ENCODE peak calls at places on chromosomes 3 and 15, in six cellular contexts. L is A549, R is fibroblast of mammary gland, Y is IMR-90, F is endodermal cell, W is gastrocnemius medialis. N is an unnamed sample.

GRCh38 chr3:56118968-56119367 is 349.3 kb downstream of the ERC2 start:
- DNase-seq in L (no peak), R (no peak), Y (no peak), F (no peak), W (no peak), N (peak)

GRCh38 chr3:87088366-87088983 is 97.5 kb upstream of the VGLL3 start:
- DNase-seq in L (no peak), R (no peak), Y (no peak), F (no peak), W (no peak), N (no peak)

GRCh38 chr3:170055209-170055608 is 17.4 kb downstream of the GPR160 start:
- DNase-seq in L (no peak), R (peak), Y (peak), F (no peak), W (no peak), N (no peak)

GRCh38 chr3:157190242-157190876 is 30.4 kb upstream of the CCNL1 start:
- DNase-seq in L (no peak), R (peak), Y (no peak), F (no peak), W (no peak), N (no peak)

GRCh38 chr15:63401714-63402497 is 20.3 kb upstream of the CA12 start:
- DNase-seq in L (no peak), R (no peak), Y (no peak), F (no peak), W (no peak), N (no peak)

GRCh38 chr3:48428088-48428862 is 1.6 kb downstream of the PLXNB1 start:
- DNase-seq in L (peak), R (no peak), Y (no peak), F (peak), W (no peak), N (no peak)

GRCh38 chr3:52218454-52218853 is 7.0 kb downstream of the TLR9 start:
- DNase-seq in L (no peak), R (no peak), Y (no peak), F (no peak), W (no peak), N (no peak)

GRCh38 chr3:14352002-14352627 is 50.3 kb upstream of the SLC6A6 start:
- DNase-seq in L (peak), R (peak), Y (peak), F (peak), W (no peak), N (no peak)

GRCh38 chr3:140521751-140522445 is 156.0 kb upstream of the TRIM42 start:
- DNase-seq in L (no peak), R (no peak), Y (no peak), F (peak), W (no peak), N (no peak)

GRCh38 chr15:78524230-78524629 is 16.0 kb upstream of the PSMA4 start:
- DNase-seq in L (no peak), R (no peak), Y (no peak), F (no peak), W (no peak), N (no peak)

GRCh38 chr15:43483306-43484128 is 9.4 kb downstream of the TP53BP1 start:
- DNase-seq in L (peak), R (peak), Y (no peak), F (no peak), W (no peak), N (peak)

GRCh38 chr3:13123765-13124164 is 50.5 kb upstream of the IQSEC1 start:
- DNase-seq in L (no peak), R (no peak), Y (no peak), F (peak), W (no peak), N (no peak)

GRCh38 chr3:58152225-58153015 is 58.4 kb downstream of the DNASE1L3 start:
- DNase-seq in L (no peak), R (no peak), Y (no peak), F (no peak), W (no peak), N (no peak)

GRCh38 chr15:75328493-75329314 is 7.2 kb upstream of the COMMD4 start:
- DNase-seq in L (no peak), R (no peak), Y (no peak), F (no peak), W (no peak), N (no peak)
- TF ChIP-seq CTCF in L (no peak), R (no peak), Y (no peak), F (peak), W (no peak), N (no peak)

DNA sequence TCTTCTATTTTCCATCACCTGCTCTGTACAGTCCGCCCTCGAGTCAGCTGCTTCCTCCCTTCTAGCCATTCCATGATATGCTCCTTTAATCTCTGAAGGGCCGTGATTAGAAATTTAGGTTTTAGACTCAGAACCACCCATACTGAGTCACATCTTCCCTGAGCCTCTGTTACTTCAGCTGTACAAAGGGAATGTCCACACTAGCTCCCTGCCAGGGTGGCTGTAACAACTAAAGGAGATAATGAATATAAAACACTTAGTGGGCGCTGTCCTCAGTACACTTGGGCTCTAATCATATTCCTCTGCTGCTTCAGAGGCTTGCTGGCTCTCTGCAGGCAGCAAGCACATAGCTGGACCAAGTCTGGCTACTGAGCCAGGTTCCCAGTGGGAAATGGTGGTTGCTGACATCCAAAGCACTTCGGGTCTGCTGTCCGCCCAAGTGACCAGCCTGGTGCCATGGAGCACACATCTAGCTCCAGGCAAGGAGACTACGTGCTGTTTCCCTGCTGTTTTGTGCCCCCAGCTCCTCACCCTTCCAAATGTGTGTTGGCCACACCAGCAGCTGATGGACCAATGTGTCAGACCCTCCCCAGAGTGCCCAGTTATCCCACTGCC is 901 bp upstream of the CHST14 start:
- DNase-seq in L (no peak), R (no peak), Y (peak), F (no peak), W (no peak), N (no peak)
- H3K4me3 ChIP-seq in L (peak), R (peak), Y (no peak), F (peak), W (peak), N (peak)

GRCh38 chr3:851098-851790 is 241.6 kb upstream of the CNTN6 start:
- DNase-seq in L (no peak), R (no peak), Y (no peak), F (peak), W (no peak), N (peak)
- TF ChIP-seq CTCF in L (no peak), R (no peak), Y (no peak), F (peak), W (no peak), N (no peak)

DNA sequence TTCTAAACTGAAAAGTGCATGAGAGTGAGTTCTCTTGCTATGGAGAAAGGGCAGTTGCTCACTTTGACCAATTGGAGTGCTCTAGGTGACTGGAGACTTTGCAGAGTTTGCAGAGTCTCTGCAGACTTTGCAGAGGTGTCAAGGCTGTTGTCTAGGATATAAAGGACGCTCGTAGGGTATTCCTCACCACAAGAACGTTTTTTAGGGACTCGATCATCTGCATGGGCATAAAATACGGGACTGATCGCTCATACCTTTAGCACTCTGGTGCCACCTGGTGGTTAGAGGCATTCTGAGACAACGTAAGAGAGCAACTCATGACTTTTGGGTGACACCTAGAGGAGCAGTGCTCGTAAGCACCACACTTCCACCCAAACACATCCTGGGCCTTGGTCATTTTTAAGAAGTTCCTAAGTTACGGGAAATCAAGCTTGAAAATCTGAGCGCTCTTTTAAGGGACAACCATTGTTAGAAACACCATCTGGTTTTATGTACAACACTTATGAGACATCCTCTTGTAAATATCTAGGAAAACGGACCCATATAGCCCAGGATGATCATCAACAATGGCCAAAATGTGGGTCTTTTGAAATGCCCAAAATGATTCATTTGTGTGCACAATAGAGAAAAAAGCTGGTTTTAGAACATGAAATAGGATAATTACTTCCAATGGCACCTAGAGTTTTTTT is 51.6 kb upstream of the XCR1 start:
- DNase-seq in L (peak), R (peak), Y (peak), F (peak), W (peak), N (peak)
- H3K4me3 ChIP-seq in L (no peak), R (no peak), Y (no peak), F (no peak), W (peak), N (no peak)

GRCh38 chr3:166902374-166902773 is 477.7 kb downstream of the ZBBX start:
- DNase-seq in L (no peak), R (peak), Y (no peak), F (no peak), W (no peak), N (no peak)
- TF ChIP-seq CTCF in L (no peak), R (peak), Y (peak), F (no peak), W (no peak), N (no peak)

GRCh38 chr3:149276621-149277020 is 55.0 kb upstream of the CP start:
- DNase-seq in L (no peak), R (no peak), Y (no peak), F (no peak), W (no peak), N (no peak)

GRCh38 chr3:149278911-149279310 is 54.5 kb downstream of the TM4SF18 start:
- DNase-seq in L (no peak), R (no peak), Y (no peak), F (no peak), W (no peak), N (no peak)

GRCh38 chr3:149274220-149274619 is 52.6 kb upstream of the CP start:
- DNase-seq in L (no peak), R (no peak), Y (no peak), F (no peak), W (no peak), N (no peak)

GRCh38 chr3:149280950-149281349 is 52.5 kb downstream of the TM4SF18 start:
- DNase-seq in L (no peak), R (no peak), Y (no peak), F (no peak), W (no peak), N (no peak)

GRCh38 chr3:149277338-149277813 is 55.7 kb upstream of the CP start:
- DNase-seq in L (peak), R (peak), Y (peak), F (no peak), W (no peak), N (peak)
- H3K4me3 ChIP-seq in L (no peak), R (no peak), Y (no peak), F (no peak), W (no peak), N (no peak)

GRCh38 chr3:124483915-124484470 is 246.3 kb upstream of the UMPS start:
- DNase-seq in L (no peak), R (peak), Y (peak), F (no peak), W (no peak), N (peak)

GRCh38 chr3:124491098-124491497 is 239.2 kb upstream of the UMPS start:
- DNase-seq in L (no peak), R (no peak), Y (no peak), F (no peak), W (no peak), N (no peak)

GRCh38 chr3:124489506-124489905 is 240.7 kb upstream of the UMPS start:
- DNase-seq in L (no peak), R (no peak), Y (no peak), F (no peak), W (no peak), N (no peak)

GRCh38 chr3:124491875-124492274 is 238.4 kb upstream of the UMPS start:
- DNase-seq in L (no peak), R (no peak), Y (no peak), F (no peak), W (no peak), N (no peak)

DNA sequence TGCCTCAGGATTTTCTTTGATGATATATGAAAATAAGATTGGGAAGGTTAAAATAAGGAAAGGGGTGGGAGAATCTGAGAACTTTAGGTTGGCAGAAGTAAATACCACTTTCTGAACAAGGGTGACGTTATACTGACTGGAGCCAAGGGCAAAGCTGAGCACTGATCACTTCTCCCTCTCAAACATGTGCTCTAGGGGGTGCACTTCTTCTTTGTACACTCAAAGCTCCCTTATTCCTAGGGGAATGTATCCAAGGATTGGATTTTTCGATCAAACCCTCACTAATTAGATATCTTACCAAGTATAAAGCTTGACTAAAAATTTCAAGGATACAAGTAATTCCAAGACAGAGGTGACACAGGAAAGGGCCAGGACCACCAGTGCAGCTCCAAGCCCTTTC is 243.9 kb upstream of the UMPS start:
- DNase-seq in L (peak), R (peak), Y (no peak), F (no peak), W (no peak), N (no peak)
- TF ChIP-seq CTCF in L (no peak), R (peak), Y (peak), F (peak), W (no peak), N (no peak)

DNA sequence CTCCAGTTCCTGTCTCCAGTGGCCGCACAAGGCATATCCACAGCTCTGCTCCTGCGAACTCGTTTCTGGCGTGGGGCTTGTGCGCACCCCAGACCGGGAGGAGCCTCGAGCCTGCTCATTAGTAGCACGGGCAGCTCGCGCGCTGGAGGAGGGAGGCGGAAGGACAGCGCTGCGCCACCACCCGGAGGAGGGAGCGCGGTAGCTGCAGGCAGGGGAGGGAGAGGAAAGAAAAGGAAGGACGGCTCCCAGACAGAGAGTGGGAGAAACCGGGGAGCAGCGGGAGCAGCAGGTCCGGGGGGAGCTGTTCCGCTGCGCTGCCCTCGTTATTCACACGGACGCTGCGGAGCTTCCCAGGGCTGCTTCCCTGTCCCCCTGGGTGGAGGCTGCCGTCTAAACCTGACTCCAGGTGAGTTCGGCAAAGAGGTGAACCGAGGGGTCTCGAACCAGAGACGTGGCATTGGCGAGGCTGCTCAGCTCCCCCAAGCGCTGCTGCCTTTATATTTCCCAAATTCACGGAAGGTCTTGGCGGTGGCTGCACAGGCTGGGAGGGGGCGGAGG is 121.3 kb upstream of the ZNF717 start:
- DNase-seq in L (no peak), R (no peak), Y (peak), F (peak), W (no peak), N (no peak)
- H3K4me3 ChIP-seq in L (no peak), R (no peak), Y (peak), F (peak), W (no peak), N (no peak)

DNA sequence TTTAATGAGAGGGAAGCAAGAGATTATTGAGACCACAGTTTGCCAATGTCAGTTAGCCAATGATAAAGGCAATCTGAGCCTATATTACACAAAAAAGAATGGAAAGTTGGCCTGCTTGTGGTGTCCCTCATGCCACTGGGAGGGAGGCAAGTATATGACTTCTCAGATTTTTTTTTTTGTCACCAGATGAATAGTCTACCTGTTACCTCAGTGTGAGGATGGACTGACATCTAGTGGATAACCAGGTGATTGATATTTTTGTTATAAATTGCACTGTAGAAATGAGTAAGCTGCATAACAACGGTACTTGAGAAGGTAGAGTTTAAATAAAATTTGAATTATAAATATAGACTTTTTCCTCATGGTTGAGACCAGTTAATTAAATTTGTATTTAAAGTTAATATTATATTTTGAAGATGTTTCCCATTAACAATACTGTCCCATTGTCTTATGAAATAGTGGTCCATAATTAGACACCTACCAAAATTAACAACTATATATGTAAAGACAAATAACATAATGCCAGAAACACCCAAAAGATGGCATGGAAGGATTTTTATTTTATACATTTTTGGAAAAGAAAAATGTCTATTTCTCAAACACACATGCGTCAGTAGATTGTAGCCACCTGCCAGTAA is 237.8 kb upstream of the GADL1 start:
- DNase-seq in L (peak), R (peak), Y (peak), F (no peak), W (no peak), N (peak)
- TF ChIP-seq CTCF in L (peak), R (peak), Y (peak), F (peak), W (peak), N (peak)

DNA sequence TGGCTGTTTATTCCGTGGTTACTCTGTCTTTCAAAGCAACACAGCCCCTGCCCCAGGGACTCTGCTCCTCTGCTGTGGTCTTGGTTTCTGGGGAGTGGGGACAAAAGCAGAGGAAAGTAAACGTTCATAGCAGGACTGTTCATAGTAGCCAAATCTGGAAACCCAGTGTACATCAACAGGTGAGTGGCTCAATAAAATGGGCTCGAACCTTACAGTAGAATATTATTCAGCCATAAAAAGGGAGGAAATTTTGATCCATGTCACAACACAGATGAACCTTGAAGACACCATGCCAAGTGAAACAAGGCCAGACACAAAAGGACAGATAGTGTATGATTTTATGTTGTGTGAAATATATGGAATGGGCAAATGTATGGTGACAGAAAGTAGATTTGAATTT is 90.2 kb downstream of the PGPEP1L start:
- DNase-seq in L (no peak), R (no peak), Y (no peak), F (no peak), W (no peak), N (no peak)
- H3K4me3 ChIP-seq in L (no peak), R (no peak), Y (no peak), F (no peak), W (no peak), N (no peak)

N was measured in fibroblast of villous mesenchyme.